ENCODE peak calls at places on chromosome 5, in four cellular contexts. One of them, this sample, is unnamed.

GRCh38 chr5:35294976-35295375 is 64.7 kb upstream of the PRLR start:
- DNase-seq in cardiac fibroblast: no peak
- DNase-seq in A549: no peak
- DNase-seq in HCT116: no peak
- DNase-seq in this sample: no peak

GRCh38 chr5:147369742-147370374 is 135.0 kb downstream of the STK32A start:
- DNase-seq in cardiac fibroblast: peak; percentile 46
- DNase-seq in A549: peak; percentile 15
- DNase-seq in HCT116: peak; percentile 21
- DNase-seq in this sample: no peak

GRCh38 chr5:136901-137300 is 44.9 kb downstream of the PLEKHG4B start:
- DNase-seq in A549: no peak
- DNase-seq in HCT116: no peak
- DNase-seq in cardiac fibroblast: peak; percentile 12
- DNase-seq in this sample: peak; percentile 17

GRCh38 chr5:180860273-180860886 is 696 bp downstream of the ZFP62 start:
- DNase-seq in HCT116: peak; percentile 50
- DNase-seq in cardiac fibroblast: peak; percentile 16
- DNase-seq in A549: peak; percentile 62
- DNase-seq in this sample: peak; percentile 77

GRCh38 chr5:140261403-140262171 is 41.3 kb downstream of the PFDN1 start:
- DNase-seq in cardiac fibroblast: peak; percentile 90
- DNase-seq in HCT116: peak; percentile 79
- DNase-seq in A549: peak; percentile 93
- DNase-seq in this sample: peak; percentile 96

GRCh38 chr5:123876265-123876790 is 364.4 kb downstream of the CSNK1G3 start:
- DNase-seq in cardiac fibroblast: no peak
- DNase-seq in HCT116: no peak
- DNase-seq in A549: no peak
- DNase-seq in this sample: no peak

GRCh38 chr5:1420211-1421195 is 24.7 kb downstream of the SLC6A3 start:
- DNase-seq in HCT116: no peak
- DNase-seq in A549: no peak
- DNase-seq in cardiac fibroblast: peak; percentile 18
- DNase-seq in this sample: no peak

GRCh38 chr5:125278711-125279110 is 532.3 kb upstream of the ZNF608 start:
- DNase-seq in A549: no peak
- DNase-seq in HCT116: no peak
- DNase-seq in cardiac fibroblast: no peak
- DNase-seq in this sample: no peak

GRCh38 chr5:151051066-151051930 is 29.5 kb downstream of the TNIP1 start:
- DNase-seq in A549: peak; percentile 85
- DNase-seq in HCT116: peak; percentile 56
- DNase-seq in cardiac fibroblast: peak; percentile 88
- DNase-seq in this sample: peak; percentile 87

GRCh38 chr5:14076566-14076965 is 66.6 kb upstream of the TRIO start:
- DNase-seq in A549: no peak
- DNase-seq in cardiac fibroblast: no peak
- DNase-seq in HCT116: no peak
- DNase-seq in this sample: no peak

GRCh38 chr5:5141011-5141599 is 975 bp downstream of the ADAMTS16 start:
- DNase-seq in cardiac fibroblast: peak; percentile 2
- DNase-seq in HCT116: no peak
- DNase-seq in A549: no peak
- DNase-seq in this sample: no peak

GRCh38 chr5:5135957-5136676 is 4.0 kb upstream of the ADAMTS16 start:
- DNase-seq in cardiac fibroblast: peak; percentile 3
- DNase-seq in A549: peak; percentile 38
- DNase-seq in HCT116: no peak
- DNase-seq in this sample: peak; percentile 2

GRCh38 chr5:5141625-5142527 is 1.7 kb downstream of the ADAMTS16 start:
- DNase-seq in A549: no peak
- DNase-seq in HCT116: peak; percentile 45
- DNase-seq in cardiac fibroblast: peak; percentile 76
- DNase-seq in this sample: peak; percentile 67

GRCh38 chr5:5140051-5141010 is at the start of gene ADAMTS16:
- DNase-seq in A549: no peak
- DNase-seq in HCT116: no peak
- DNase-seq in cardiac fibroblast: no peak
- DNase-seq in this sample: no peak

DNA sequence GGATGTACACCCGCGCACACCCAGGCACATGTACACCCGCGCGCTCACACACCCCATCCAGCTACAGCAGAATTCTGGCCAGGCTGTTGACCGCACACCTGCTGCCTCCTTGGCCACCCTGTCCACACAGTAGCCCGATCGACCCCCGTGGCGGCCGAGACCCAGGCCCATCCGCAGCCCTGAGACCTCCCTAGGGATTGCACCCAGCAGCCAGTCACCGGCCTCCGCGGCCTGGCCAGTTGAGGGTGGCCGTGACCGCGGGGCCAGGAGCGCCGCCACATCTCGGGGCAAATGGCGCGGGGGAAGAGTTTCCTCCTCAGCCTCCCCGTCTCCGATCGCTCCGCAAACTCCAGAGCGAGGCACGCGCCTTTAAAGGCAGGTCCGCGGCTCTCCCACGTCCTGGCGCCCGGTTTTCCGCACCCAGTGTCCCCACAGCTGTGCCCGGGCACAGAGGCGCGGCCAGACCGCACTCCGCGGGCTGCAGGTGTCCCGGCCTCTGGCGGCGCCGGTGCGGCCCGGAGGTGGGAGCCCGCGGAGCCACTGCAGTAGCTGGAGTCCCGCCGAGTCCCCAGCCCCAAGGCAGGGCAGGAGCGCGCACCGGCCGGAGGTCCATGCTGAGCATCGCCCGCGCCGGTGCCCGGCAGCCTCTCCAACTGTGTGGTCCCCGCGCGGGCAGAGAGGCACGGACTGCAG is 626 bp upstream of the ADAMTS16 start:
- DNase-seq in HCT116: no peak
- DNase-seq in A549: no peak
- DNase-seq in cardiac fibroblast: no peak
- DNase-seq in this sample: no peak
- H3K4me3 ChIP-seq in HCT116: no peak overlapping the region
- H3K4me3 ChIP-seq in A549: peak overlapping the region; percentile 52
- H3K4me3 ChIP-seq in cardiac fibroblast: no peak overlapping the region
- H3K4me3 ChIP-seq in this sample: no peak overlapping the region

DNA sequence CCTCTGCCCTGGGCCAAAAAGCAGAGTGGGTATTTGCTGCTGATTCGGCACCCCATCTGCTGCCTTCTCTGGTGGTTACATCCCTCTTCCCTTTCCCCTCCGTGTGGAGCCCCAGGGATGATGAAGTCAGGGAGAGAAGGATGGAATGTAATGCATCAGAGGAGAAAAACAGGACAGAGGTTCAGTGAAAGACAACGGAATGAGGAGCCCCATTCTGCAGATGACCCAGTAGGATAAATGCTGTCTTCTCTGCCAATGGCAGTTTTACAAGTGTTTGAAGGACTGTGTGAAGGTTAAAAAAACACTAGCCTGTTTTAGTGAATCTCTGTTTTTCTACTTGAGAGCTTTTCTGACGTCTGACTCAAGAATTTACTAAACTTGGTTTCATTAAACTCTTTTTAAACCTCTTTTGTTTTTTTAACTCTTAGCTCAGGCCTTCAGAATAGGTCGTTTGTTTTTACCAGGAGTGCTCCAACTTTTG is 86.3 kb downstream of the NLN start:
- DNase-seq in cardiac fibroblast: peak; percentile 9
- DNase-seq in HCT116: no peak
- DNase-seq in A549: no peak
- DNase-seq in this sample: no peak
- H3K4me3 ChIP-seq in cardiac fibroblast: no peak overlapping the region
- H3K4me3 ChIP-seq in HCT116: no peak overlapping the region
- H3K4me3 ChIP-seq in A549: no peak overlapping the region
- H3K4me3 ChIP-seq in this sample: no peak overlapping the region

GRCh38 chr5:111251941-111252340 is 27.8 kb downstream of the CAMK4 start:
- DNase-seq in cardiac fibroblast: no peak
- DNase-seq in A549: no peak
- DNase-seq in HCT116: no peak
- DNase-seq in this sample: no peak

GRCh38 chr5:111248571-111248970 is 24.4 kb downstream of the CAMK4 start:
- DNase-seq in HCT116: no peak
- DNase-seq in A549: no peak
- DNase-seq in cardiac fibroblast: no peak
- DNase-seq in this sample: no peak

GRCh38 chr5:111254613-111255012 is 30.4 kb downstream of the CAMK4 start:
- DNase-seq in HCT116: no peak
- DNase-seq in cardiac fibroblast: peak; percentile 42
- DNase-seq in A549: no peak
- DNase-seq in this sample: no peak

GRCh38 chr5:111256128-111256527 is 31.9 kb downstream of the CAMK4 start:
- DNase-seq in cardiac fibroblast: no peak
- DNase-seq in HCT116: no peak
- DNase-seq in A549: no peak
- DNase-seq in this sample: no peak

DNA sequence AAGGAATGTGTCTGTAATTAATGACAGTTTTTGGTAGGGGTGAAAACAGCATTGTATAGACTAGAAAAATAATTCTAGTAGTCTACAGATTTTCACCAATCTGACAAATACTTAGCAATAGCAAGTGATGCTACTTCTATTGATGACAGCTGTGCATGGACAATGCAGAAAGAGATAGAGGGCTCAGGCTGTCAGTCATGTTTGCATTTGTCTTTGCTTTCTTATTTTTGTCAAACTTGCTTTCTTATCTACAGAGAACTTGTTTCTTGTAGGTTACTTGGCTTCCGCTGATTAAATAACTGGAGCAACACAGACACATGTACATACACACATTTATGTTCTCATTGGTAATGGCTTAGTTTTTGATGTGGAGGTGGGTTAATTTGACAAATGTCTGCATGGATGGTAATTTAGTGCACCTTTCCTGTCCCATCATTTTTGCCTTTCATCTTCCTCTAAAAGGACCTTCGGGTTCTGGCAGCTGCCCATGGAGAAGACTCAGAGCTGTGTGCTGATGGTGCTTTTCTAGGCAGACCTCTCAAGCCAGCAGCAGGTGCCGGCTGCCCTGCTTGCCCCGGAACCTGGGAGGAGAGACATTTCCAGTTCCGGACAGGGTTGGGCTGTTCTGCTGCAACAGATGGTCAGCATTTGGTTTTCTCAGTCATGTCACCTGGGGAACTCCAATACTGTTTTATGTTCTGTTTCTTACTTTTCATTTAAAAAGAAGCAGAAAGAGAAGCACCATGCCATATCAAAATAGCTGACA is 28.8 kb downstream of the CAMK4 start:
- DNase-seq in A549: no peak
- DNase-seq in cardiac fibroblast: no peak
- DNase-seq in HCT116: no peak
- DNase-seq in this sample: no peak
- H3K4me3 ChIP-seq in A549: no peak overlapping the region
- H3K4me3 ChIP-seq in cardiac fibroblast: no peak overlapping the region
- H3K4me3 ChIP-seq in HCT116: no peak overlapping the region
- H3K4me3 ChIP-seq in this sample: no peak overlapping the region

DNA sequence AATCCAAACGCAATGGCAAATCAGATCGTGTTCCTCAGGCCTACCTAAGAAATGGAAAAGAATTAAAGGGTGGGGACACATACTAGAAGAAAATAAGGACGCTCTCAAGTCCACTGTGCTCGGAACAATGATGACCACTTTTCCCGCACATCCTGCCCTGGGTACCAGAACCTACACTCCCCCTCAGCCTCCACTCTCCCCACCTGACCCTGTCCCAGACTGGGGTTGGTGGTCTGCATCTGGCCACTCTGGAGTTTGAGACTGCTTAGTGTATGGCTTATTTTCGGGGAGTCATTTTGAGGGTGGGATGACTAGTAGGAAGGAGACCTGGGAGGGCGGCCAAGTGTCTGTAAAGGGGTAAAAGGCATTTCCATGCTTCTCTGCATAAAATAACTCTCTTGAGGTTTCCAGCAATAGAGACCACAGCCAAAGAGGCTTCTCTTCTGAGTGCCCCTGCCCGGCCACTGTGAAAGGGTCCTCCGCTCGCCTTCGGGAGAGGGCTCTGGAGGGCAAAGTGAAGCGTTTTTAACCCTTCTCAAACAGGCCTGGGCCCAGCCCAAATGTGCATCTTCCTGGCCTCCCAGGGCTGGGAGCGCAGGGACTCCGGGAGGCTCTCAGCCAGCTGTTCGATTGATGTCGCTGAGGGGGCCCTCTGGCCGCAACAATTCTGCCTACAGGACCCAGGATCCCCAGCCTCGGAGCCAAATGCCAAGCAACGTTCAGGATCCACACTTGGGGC is 4.6 kb upstream of the OTP start:
- DNase-seq in HCT116: no peak
- DNase-seq in cardiac fibroblast: no peak
- DNase-seq in A549: no peak
- DNase-seq in this sample: no peak
- H3K4me3 ChIP-seq in HCT116: no peak overlapping the region
- H3K4me3 ChIP-seq in cardiac fibroblast: no peak overlapping the region
- H3K4me3 ChIP-seq in A549: no peak overlapping the region
- H3K4me3 ChIP-seq in this sample: no peak overlapping the region

DNA sequence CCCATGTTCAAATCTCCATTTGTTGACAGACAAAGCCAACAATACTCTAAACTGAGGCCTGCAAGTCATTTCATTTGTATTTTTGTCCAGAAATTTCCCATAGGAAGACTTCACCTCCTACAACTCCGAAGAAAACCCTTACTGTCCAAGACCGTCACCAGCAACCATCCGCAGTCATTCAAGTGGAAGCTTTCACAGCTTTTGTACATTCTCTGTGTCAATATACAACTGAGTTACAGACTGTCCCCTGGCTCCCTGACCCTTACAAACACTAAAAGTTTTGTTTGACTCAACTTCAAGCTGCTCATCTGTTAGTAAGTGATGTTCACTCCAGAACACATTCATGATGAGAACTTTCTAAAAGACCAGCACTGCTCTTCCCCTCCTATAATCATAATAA is 210.1 kb downstream of the DEPDC1B start:
- DNase-seq in A549: no peak
- DNase-seq in HCT116: no peak
- DNase-seq in cardiac fibroblast: no peak
- DNase-seq in this sample: no peak
- H3K4me3 ChIP-seq in A549: no peak overlapping the region
- H3K4me3 ChIP-seq in HCT116: no peak overlapping the region
- H3K4me3 ChIP-seq in cardiac fibroblast: no peak overlapping the region
- H3K4me3 ChIP-seq in this sample: no peak overlapping the region

GRCh38 chr5:60993875-60994571 is 49.0 kb downstream of the NDUFAF2 start:
- DNase-seq in HCT116: no peak
- DNase-seq in cardiac fibroblast: no peak
- DNase-seq in A549: no peak
- DNase-seq in this sample: no peak

GRCh38 chr5:60996368-60996767 is 51.4 kb downstream of the NDUFAF2 start:
- DNase-seq in A549: no peak
- DNase-seq in HCT116: no peak
- DNase-seq in cardiac fibroblast: no peak
- DNase-seq in this sample: no peak

GRCh38 chr5:60989790-60990189 is 44.8 kb downstream of the NDUFAF2 start:
- DNase-seq in A549: no peak
- DNase-seq in HCT116: no peak
- DNase-seq in cardiac fibroblast: no peak
- DNase-seq in this sample: no peak

GRCh38 chr5:60993425-60993824 is 48.4 kb downstream of the NDUFAF2 start:
- DNase-seq in HCT116: peak; percentile 6
- DNase-seq in A549: no peak
- DNase-seq in cardiac fibroblast: no peak
- DNase-seq in this sample: no peak

DNA sequence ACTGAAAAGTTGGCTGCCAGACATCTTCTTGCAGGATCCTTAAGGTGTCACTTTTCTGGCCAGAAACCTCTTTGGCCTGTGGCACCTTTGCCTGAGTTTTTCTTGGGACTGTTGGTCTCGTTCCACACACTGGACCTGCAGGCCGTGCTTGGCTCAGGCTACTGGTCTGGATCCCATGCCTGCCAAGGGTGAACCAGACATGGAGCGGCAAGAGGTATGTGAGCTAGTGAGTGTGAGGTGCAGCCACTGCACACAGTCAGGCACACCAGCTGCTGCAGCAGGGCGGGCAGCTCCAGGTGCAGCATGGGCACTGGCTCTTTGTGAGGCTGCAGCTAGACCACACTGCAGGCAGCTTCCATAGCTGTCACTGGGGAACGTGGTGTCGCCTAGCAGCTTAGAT is 47.9 kb downstream of the NDUFAF2 start:
- DNase-seq in HCT116: no peak
- DNase-seq in cardiac fibroblast: no peak
- DNase-seq in A549: no peak
- DNase-seq in this sample: no peak
- H3K4me3 ChIP-seq in HCT116: no peak overlapping the region
- H3K4me3 ChIP-seq in cardiac fibroblast: no peak overlapping the region
- H3K4me3 ChIP-seq in A549: no peak overlapping the region
- H3K4me3 ChIP-seq in this sample: no peak overlapping the region

This sample was measured in small intestine.